ENCODE peak calls at places on chromosomes 2 and 18, in eight cellular contexts. A is stimulated activated CD8-positive, alpha-beta memory T cell treated with anti-CD3 and anti-CD28 coated beads, Interleukin-7, amount 100 ng/mL, for 24 hours; M is stimulated activated CD4-positive, alpha-beta T cell treated with anti-CD3 and anti-CD28 coated beads, Interleukin-12 subunit alpha, Interleukin-12 subunit beta, amount 100 ng/mL, for 48 hours; Y is left colon; W is cortex of kidney; J is H7; F is neural progenitor cell; Z is GM23248. L is an unnamed sample.

GRCh38 chr2:28895189-28895893 is 874 bp downstream of the WDR43 start:
- DNase-seq in A (peak), M (peak), Y (peak), W (no peak), J (peak), F (peak), Z (peak), L (no peak)

GRCh38 chr18:26040051-26040656 is 50.3 kb downstream of the SS18 start:
- DNase-seq in A (no peak), M (no peak), Y (no peak), W (no peak), J (no peak), F (no peak), Z (no peak), L (no peak)

GRCh38 chr18:48230459-48231113 is 178.6 kb downstream of the ZBTB7C start:
- DNase-seq in A (no peak), M (peak), Y (peak), W (no peak), J (peak), F (peak), Z (peak), L (peak)

GRCh38 chr2:237411683-237412349 is 2.1 kb downstream of the COL6A3 start:
- DNase-seq in A (no peak), M (no peak), Y (no peak), W (no peak), J (peak), F (no peak), Z (peak), L (no peak)

GRCh38 chr2:7951001-7951400 is 730.9 kb upstream of the ID2 start:
- DNase-seq in A (no peak), M (no peak), Y (no peak), W (no peak), J (no peak), F (no peak), Z (no peak), L (no peak)

GRCh38 chr2:10668402-10669012 is 21.3 kb downstream of the NOL10 start:
- DNase-seq in A (no peak), M (no peak), Y (no peak), W (no peak), J (peak), F (peak), Z (peak), L (peak)

GRCh38 chr2:38750011-38750792 is 959 bp downstream of the SRSF7 start:
- DNase-seq in A (peak), M (peak), Y (peak), W (no peak), J (peak), F (peak), Z (peak), L (no peak)

GRCh38 chr2:45288532-45288931 is 279.3 kb upstream of the SIX2 start:
- DNase-seq in A (no peak), M (no peak), Y (no peak), W (no peak), J (no peak), F (no peak), Z (peak), L (no peak)

GRCh38 chr2:64699712-64700111 is 46.0 kb upstream of the SERTAD2 start:
- DNase-seq in A (no peak), M (peak), Y (no peak), W (no peak), J (no peak), F (no peak), Z (no peak), L (no peak)

GRCh38 chr2:72933207-72933606 is 15.9 kb downstream of the EMX1 start:
- DNase-seq in A (no peak), M (no peak), Y (no peak), W (no peak), J (no peak), F (no peak), Z (no peak), L (no peak)

GRCh38 chr2:20635096-20635475 is 15.8 kb downstream of the HS1BP3 start:
- DNase-seq in A (no peak), M (no peak), Y (peak), W (no peak), J (no peak), F (no peak), Z (no peak), L (no peak)

GRCh38 chr2:239278941-239279365 is 121.9 kb downstream of the HDAC4 start:
- DNase-seq in A (no peak), M (no peak), Y (no peak), W (no peak), J (peak), F (no peak), Z (peak), L (peak)

GRCh38 chr18:33201509-33201926 is 239.0 kb downstream of the CCDC178 start:
- DNase-seq in A (no peak), M (no peak), Y (peak), W (no peak), J (peak), F (peak), Z (peak), L (peak)

GRCh38 chr2:207115715-207116364 is 49.9 kb downstream of the KLF7 start:
- DNase-seq in A (no peak), M (no peak), Y (no peak), W (no peak), J (no peak), F (peak), Z (peak), L (no peak)

GRCh38 chr2:96342085-96342484 is 6.5 kb downstream of the NCAPH start:
- DNase-seq in A (no peak), M (peak), Y (no peak), W (no peak), J (no peak), F (no peak), Z (peak), L (peak)

GRCh38 chr2:162220438-162220837 is 22.8 kb downstream of the FAP start:
- DNase-seq in A (no peak), M (no peak), Y (no peak), W (no peak), J (no peak), F (no peak), Z (no peak), L (no peak)

GRCh38 chr18:70280007-70280925 is 8.6 kb upstream of the SOCS6 start:
- DNase-seq in A (no peak), M (no peak), Y (no peak), W (no peak), J (no peak), F (no peak), Z (peak), L (no peak)

GRCh38 chr18:59646228-59646945 is 50.8 kb downstream of the CCBE1 start:
- DNase-seq in A (no peak), M (no peak), Y (no peak), W (no peak), J (peak), F (no peak), Z (peak), L (no peak)

GRCh38 chr2:236169151-236169721 is 1.1 kb upstream of the GBX2 start:
- DNase-seq in A (no peak), M (no peak), Y (no peak), W (no peak), J (peak), F (peak), Z (no peak), L (no peak)

GRCh38 chr2:232741972-232742371 is 34.4 kb downstream of the KCNJ13 start:
- DNase-seq in A (no peak), M (no peak), Y (no peak), W (no peak), J (no peak), F (no peak), Z (no peak), L (no peak)

GRCh38 chr2:220034356-220035121 is 407.1 kb downstream of the SLC4A3 start:
- DNase-seq in A (no peak), M (no peak), Y (no peak), W (no peak), J (no peak), F (no peak), Z (peak), L (peak)

GRCh38 chr2:100248971-100249370 is 73.3 kb downstream of the LONRF2 start:
- DNase-seq in A (no peak), M (no peak), Y (no peak), W (no peak), J (no peak), F (no peak), Z (no peak), L (no peak)

GRCh38 chr2:241454837-241455485 is 53.4 kb downstream of the STK25 start:
- DNase-seq in A (no peak), M (no peak), Y (no peak), W (no peak), J (no peak), F (no peak), Z (peak), L (no peak)

GRCh38 chr2:239253264-239253663 is 147.6 kb downstream of the HDAC4 start:
- DNase-seq in A (no peak), M (no peak), Y (peak), W (no peak), J (no peak), F (no peak), Z (no peak), L (no peak)

GRCh38 chr2:11746376-11746806 is at the start of gene LPIN1:
- DNase-seq in A (peak), M (peak), Y (peak), W (peak), J (peak), F (peak), Z (peak), L (peak)

GRCh38 chr18:47397671-47398319 is 146.3 kb upstream of the SKOR2 start:
- DNase-seq in A (no peak), M (no peak), Y (peak), W (no peak), J (peak), F (peak), Z (no peak), L (no peak)

GRCh38 chr2:10646153-10646552 is 43.6 kb downstream of the NOL10 start:
- DNase-seq in A (no peak), M (no peak), Y (no peak), W (no peak), J (no peak), F (no peak), Z (no peak), L (no peak)

GRCh38 chr2:54599914-54600313 is 123.5 kb upstream of the EML6 start:
- DNase-seq in A (no peak), M (no peak), Y (no peak), W (no peak), J (no peak), F (no peak), Z (peak), L (no peak)

GRCh38 chr2:55555977-55556376 is 36.5 kb downstream of the CFAP36 start:
- DNase-seq in A (no peak), M (no peak), Y (no peak), W (no peak), J (no peak), F (no peak), Z (peak), L (no peak)